ENCODE peak calls at places on chromosomes 4 and X, in eight cellular contexts. N is cardiac fibroblast; W is activated CD8-positive, alpha-beta T cell treated with anti-CD3 and anti-CD28 coated beads for 36 hours; A is fibroblast of lung; G is astrocyte; D is mucosa of descending colon; V is IMR-90; P is endothelial cell. U is an unnamed sample.
A peak's percentile ranks its signal among the peaks of the same experiment; 100 is the strongest.

GRCh38 chrX:97416461-97416860 is 532.8 kb downstream of the RPA4 start:
- DNase-seq in D (no peak), N (no peak), V (no peak), W (no peak), P (no peak), A (no peak), G (no peak), U (no peak)

GRCh38 chr4:24226018-24226417 is 336.2 kb upstream of the PPARGC1A start:
- DNase-seq in G (peak; percentile 23), P (no peak), A (peak; percentile 47), V (peak; percentile 66), W (no peak), D (no peak), N (peak; percentile 41), U (no peak)

GRCh38 chrX:105451426-105451825 is 230.9 kb upstream of the TEX13A start:
- DNase-seq in N (no peak), P (no peak), D (no peak), V (peak; percentile 0), W (no peak), A (peak; percentile 69), G (no peak), U (no peak)

GRCh38 chr4:120921456-120922389 is 803 bp downstream of the PRDM5 start:
- DNase-seq in N (peak; percentile 73), D (peak; percentile 81), W (peak; percentile 55), V (peak; percentile 68), G (peak; percentile 66), P (peak; percentile 66), A (peak; percentile 71), U (peak; percentile 76)

GRCh38 chr4:101178731-101179130 is 168.6 kb downstream of the PPP3CA start:
- DNase-seq in A (no peak), P (no peak), G (peak; percentile 78), D (no peak), N (peak; percentile 42), V (peak; percentile 50), W (no peak), U (no peak)

GRCh38 chrX:123860506-123860840 is 620 bp downstream of the XIAP start:
- DNase-seq in W (no peak), G (no peak), A (peak; percentile 58), N (peak; percentile 46), V (no peak), D (no peak), P (no peak), U (no peak)

GRCh38 chr4:182805606-182806149 is 111.5 kb downstream of the DCTD start:
- DNase-seq in D (no peak), G (no peak), P (no peak), V (no peak), N (no peak), W (no peak), A (no peak), U (no peak)

GRCh38 chrX:105870465-105870864 is 48.1 kb downstream of the NRK start:
- DNase-seq in A (no peak), V (no peak), N (no peak), P (no peak), D (no peak), W (no peak), G (no peak), U (no peak)

GRCh38 chr4:73740353-73740778 is at the start of gene CXCL8:
- DNase-seq in G (peak; percentile 91), W (no peak), A (peak; percentile 82), D (peak; percentile 71), P (no peak), N (peak; percentile 99), V (peak; percentile 91), U (no peak)

GRCh38 chr4:158302076-158302866 is 92.0 kb downstream of the TMEM144 start:
- DNase-seq in V (peak; percentile 80), D (no peak), W (no peak), A (peak; percentile 69), N (peak; percentile 80), G (peak; percentile 85), P (no peak), U (no peak)

GRCh38 chrX:151476597-151476996 is 79.6 kb downstream of the VMA21 start:
- DNase-seq in G (no peak), W (no peak), D (no peak), N (no peak), P (no peak), A (no peak), V (no peak), U (no peak)

GRCh38 chrX:15146515-15146914 is 123.4 kb downstream of the ASB9 start:
- DNase-seq in V (no peak), N (peak; percentile 16), A (peak; percentile 5), W (peak; percentile 39), P (peak; percentile 39), G (no peak), D (peak; percentile 24), U (peak; percentile 11)

GRCh38 chr4:165994706-165995105 is 121.7 kb downstream of the TLL1 start:
- DNase-seq in N (peak; percentile 22), D (no peak), P (no peak), A (no peak), G (peak; percentile 22), W (no peak), V (no peak), U (no peak)

GRCh38 chr4:11691236-11691635 is 262.5 kb upstream of the HS3ST1 start:
- DNase-seq in A (no peak), W (no peak), N (no peak), D (no peak), V (no peak), P (no peak), G (no peak), U (no peak)

GRCh38 chr4:166435449-166435848 is 562.4 kb downstream of the TLL1 start:
- DNase-seq in P (no peak), G (peak; percentile 96), A (peak; percentile 6), V (peak; percentile 12), N (peak; percentile 93), D (no peak), W (no peak), U (no peak)

GRCh38 chrX:101483705-101484104 is 1.6 kb upstream of the ARMCX4 start:
- DNase-seq in W (no peak), V (no peak), G (no peak), P (no peak), N (no peak), D (no peak), A (no peak), U (no peak)

DNA sequence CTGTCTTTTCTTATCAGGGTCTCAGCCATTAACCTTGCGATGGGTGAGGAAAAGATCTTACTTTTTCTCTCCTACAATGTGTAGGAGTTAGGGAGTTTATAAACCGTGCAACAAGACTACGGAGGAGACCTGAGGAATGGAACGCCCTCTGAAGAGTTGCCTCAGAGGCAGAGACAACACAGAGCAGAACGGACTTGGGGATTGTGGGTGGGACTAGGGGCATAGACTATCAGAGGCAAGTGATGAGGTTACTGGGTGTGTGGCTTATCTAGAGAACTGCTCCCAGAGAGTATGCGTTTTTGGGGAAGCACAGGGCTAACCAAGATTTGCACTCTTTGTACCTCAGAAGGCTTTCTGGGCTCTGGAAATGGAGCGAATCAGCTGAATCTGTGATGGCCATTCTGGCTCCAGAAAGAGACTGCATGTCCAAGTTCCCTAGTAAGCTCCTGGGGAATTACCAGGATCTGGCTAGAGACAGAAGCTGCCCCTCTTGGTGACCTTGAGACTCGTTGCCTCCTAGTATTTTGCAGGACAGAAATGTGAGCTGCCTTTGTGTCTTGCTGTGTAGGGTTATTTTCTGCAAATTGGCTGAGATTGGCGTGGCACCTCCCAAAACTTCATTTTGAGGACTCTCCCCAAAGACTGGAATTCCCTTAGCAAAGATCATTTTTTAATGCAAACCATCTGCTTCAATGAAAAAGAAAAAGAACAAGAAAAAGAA is 118.9 kb downstream of the ARSF start:
- DNase-seq in G (no peak), A (no peak), D (no peak), P (no peak), W (no peak), V (no peak), N (no peak), U (no peak)
- TF ChIP-seq CTCF in G (no peak), A (no peak), D (no peak), P (no peak), W (no peak), V (no peak), N (no peak), U (no peak)

DNA sequence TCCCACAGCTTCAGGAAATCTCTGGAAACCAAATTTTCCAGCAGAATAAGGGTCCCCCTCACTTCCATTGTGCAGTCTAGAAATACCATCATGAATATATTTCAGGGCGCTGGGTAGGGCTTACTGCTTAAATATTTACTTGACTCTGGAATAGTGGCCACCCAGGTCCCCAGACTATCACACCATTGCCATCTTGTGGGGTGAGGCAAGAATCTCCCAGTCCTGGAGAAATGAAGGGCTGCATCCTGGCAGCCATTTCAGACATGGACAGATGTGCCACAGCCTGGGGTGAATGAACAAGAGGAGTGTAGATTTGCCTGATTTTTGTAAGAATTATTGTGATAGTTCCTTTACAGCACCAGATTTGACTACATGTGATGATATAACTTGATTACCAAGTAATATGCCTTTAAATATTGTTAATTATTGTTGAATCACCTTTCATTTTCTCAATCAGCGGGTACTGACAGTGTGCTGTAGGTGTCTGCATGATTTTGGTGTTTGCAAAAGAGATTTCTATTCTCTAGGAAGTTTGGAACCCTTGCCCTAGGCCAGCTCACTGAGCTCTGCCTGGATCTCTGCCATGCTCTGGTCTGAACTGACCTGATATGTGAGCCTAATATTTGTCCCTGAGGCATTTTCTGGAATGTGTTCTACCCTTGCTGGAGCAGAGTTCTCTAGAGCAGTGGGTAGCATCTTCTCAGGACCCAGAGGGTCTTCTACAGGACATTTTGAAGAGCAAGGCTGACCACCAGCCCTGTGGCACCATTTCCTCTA is 183.4 kb downstream of the KIT start:
- DNase-seq in N (peak; percentile 33), D (no peak), P (no peak), A (peak; percentile 12), G (no peak), W (no peak), V (peak; percentile 2), U (no peak)
- TF ChIP-seq CTCF in N (peak; percentile 6), D (no peak), P (no peak), A (peak; percentile 30), G (no peak), W (no peak), V (peak; percentile 29), U (no peak)

GRCh38 chrX:143998261-143998660 is 114.4 kb downstream of the UBE2NL start:
- DNase-seq in P (no peak), D (no peak), G (no peak), W (no peak), A (no peak), V (no peak), N (no peak), U (no peak)
- TF ChIP-seq CTCF in P (no peak), D (no peak), G (no peak), W (no peak), A (no peak), V (no peak), N (no peak), U (no peak)

GRCh38 chr4:3316146-3316545 is 23.3 kb downstream of the RGS12 start:
- DNase-seq in V (no peak), G (no peak), N (no peak), W (no peak), P (no peak), D (no peak), A (no peak), U (no peak)

GRCh38 chr4:3320361-3321023 is 27.7 kb downstream of the RGS12 start:
- DNase-seq in G (no peak), D (peak; percentile 14), N (no peak), V (no peak), A (no peak), W (no peak), P (no peak), U (no peak)

GRCh38 chr4:3317656-3318211 is 24.9 kb downstream of the RGS12 start:
- DNase-seq in N (no peak), V (no peak), A (no peak), P (no peak), G (no peak), D (peak; percentile 11), W (no peak), U (no peak)

GRCh38 chr4:3317011-3317655 is 24.3 kb downstream of the RGS12 start:
- DNase-seq in P (no peak), N (no peak), V (no peak), D (peak; percentile 18), W (no peak), G (no peak), A (no peak), U (no peak)

GRCh38 chr4:3318561-3319021 is 25.8 kb downstream of the RGS12 start:
- DNase-seq in D (peak; percentile 19), V (no peak), W (no peak), P (peak; percentile 60), A (no peak), N (no peak), G (no peak), U (no peak)
- TF ChIP-seq CTCF in D (no peak), V (peak; percentile 15), W (no peak), P (peak; percentile 39), A (no peak), N (no peak), G (peak; percentile 9), U (peak; percentile 55)

U was measured in WERI-Rb-1.